ENCODE peak calls at places on chromosomes 11 and 22, in five cellular contexts. One of them, this sample, is unnamed.
A peak's percentile ranks its signal among the peaks of the same experiment; 100 is the strongest.

GRCh38 chr11:9651899-9652748 is 11.8 kb upstream of the SWAP70 start:
- DNase-seq in neural progenitor cell: no peak
- DNase-seq in CD8-positive, alpha-beta T cell: no peak
- DNase-seq in pancreas: no peak
- DNase-seq in astrocyte: no peak
- DNase-seq in this sample: no peak

GRCh38 chr11:92322225-92322624 is 97.6 kb downstream of the FAT3 start:
- DNase-seq in neural progenitor cell: no peak
- DNase-seq in CD8-positive, alpha-beta T cell: no peak
- DNase-seq in pancreas: no peak
- DNase-seq in astrocyte: peak; percentile 66
- DNase-seq in this sample: no peak

GRCh38 chr11:125621995-125622394 is 3.0 kb upstream of the CHEK1 start:
- DNase-seq in neural progenitor cell: no peak
- DNase-seq in CD8-positive, alpha-beta T cell: no peak
- DNase-seq in pancreas: no peak
- DNase-seq in astrocyte: peak; percentile 59
- DNase-seq in this sample: peak; percentile 59

GRCh38 chr11:36300651-36301050 is 4.6 kb downstream of the PRR5L start:
- DNase-seq in neural progenitor cell: no peak
- DNase-seq in CD8-positive, alpha-beta T cell: no peak
- DNase-seq in pancreas: peak; percentile 82
- DNase-seq in astrocyte: peak; percentile 36
- DNase-seq in this sample: no peak

GRCh38 chr11:61777234-61778090 is 14.9 kb downstream of the TMEM258 start:
- DNase-seq in neural progenitor cell: no peak
- DNase-seq in CD8-positive, alpha-beta T cell: peak; percentile 54
- DNase-seq in pancreas: peak; percentile 89
- DNase-seq in astrocyte: no peak
- DNase-seq in this sample: peak; percentile 94

GRCh38 chr11:60511393-60511792 is 3.8 kb upstream of the MS4A13 start:
- DNase-seq in neural progenitor cell: no peak
- DNase-seq in CD8-positive, alpha-beta T cell: no peak
- DNase-seq in pancreas: no peak
- DNase-seq in astrocyte: no peak
- DNase-seq in this sample: no peak

GRCh38 chr11:119153049-119153818 is 4.4 kb downstream of the ABCG4 start:
- DNase-seq in neural progenitor cell: peak; percentile 36
- DNase-seq in CD8-positive, alpha-beta T cell: no peak
- DNase-seq in pancreas: no peak
- DNase-seq in astrocyte: no peak
- DNase-seq in this sample: peak; percentile 82

GRCh38 chr11:68066742-68067141 is 27.9 kb downstream of the TCIRG1 start:
- DNase-seq in neural progenitor cell: no peak
- DNase-seq in CD8-positive, alpha-beta T cell: no peak
- DNase-seq in pancreas: peak; percentile 30
- DNase-seq in astrocyte: peak; percentile 25
- DNase-seq in this sample: no peak

GRCh38 chr11:108960498-108960897 is 295.6 kb downstream of the DDX10 start:
- DNase-seq in neural progenitor cell: peak; percentile 43
- DNase-seq in CD8-positive, alpha-beta T cell: no peak
- DNase-seq in pancreas: no peak
- DNase-seq in astrocyte: no peak
- DNase-seq in this sample: no peak

GRCh38 chr11:104672897-104673296 is 225.4 kb downstream of the CASP12 start:
- DNase-seq in neural progenitor cell: no peak
- DNase-seq in CD8-positive, alpha-beta T cell: no peak
- DNase-seq in pancreas: no peak
- DNase-seq in astrocyte: no peak
- DNase-seq in this sample: no peak

GRCh38 chr11:78576549-78577097 is 2.0 kb upstream of the NARS2 start:
- DNase-seq in neural progenitor cell: no peak
- DNase-seq in CD8-positive, alpha-beta T cell: no peak
- DNase-seq in pancreas: no peak
- DNase-seq in astrocyte: no peak
- DNase-seq in this sample: no peak

GRCh38 chr11:82842019-82842418 is 58.2 kb downstream of the PRCP start:
- DNase-seq in neural progenitor cell: peak; percentile 21
- DNase-seq in CD8-positive, alpha-beta T cell: no peak
- DNase-seq in pancreas: no peak
- DNase-seq in astrocyte: no peak
- DNase-seq in this sample: peak; percentile 10

GRCh38 chr22:36744413-36744765 is 31.5 kb downstream of the IFT27 start:
- DNase-seq in neural progenitor cell: no peak
- DNase-seq in CD8-positive, alpha-beta T cell: no peak
- DNase-seq in pancreas: no peak
- DNase-seq in astrocyte: no peak
- DNase-seq in this sample: peak; percentile 76

GRCh38 chr11:72758304-72758689 is 6.1 kb upstream of the ARAP1 start:
- DNase-seq in neural progenitor cell: no peak
- DNase-seq in CD8-positive, alpha-beta T cell: no peak
- DNase-seq in pancreas: no peak
- DNase-seq in astrocyte: peak; percentile 83
- DNase-seq in this sample: peak; percentile 96

GRCh38 chr11:121657191-121657590 is 204.4 kb upstream of the SORL1-AS1 start:
- DNase-seq in neural progenitor cell: no peak
- DNase-seq in CD8-positive, alpha-beta T cell: no peak
- DNase-seq in pancreas: no peak
- DNase-seq in astrocyte: no peak
- DNase-seq in this sample: no peak

GRCh38 chr11:61699737-61700160 is 19.6 kb downstream of the DAGLA start:
- DNase-seq in neural progenitor cell: no peak
- DNase-seq in CD8-positive, alpha-beta T cell: no peak
- DNase-seq in pancreas: peak; percentile 80
- DNase-seq in astrocyte: no peak
- DNase-seq in this sample: no peak

GRCh38 chr11:103067118-103067517 is 24.8 kb downstream of the DCUN1D5 start:
- DNase-seq in neural progenitor cell: no peak
- DNase-seq in CD8-positive, alpha-beta T cell: no peak
- DNase-seq in pancreas: no peak
- DNase-seq in astrocyte: no peak
- DNase-seq in this sample: no peak

GRCh38 chr11:95674669-95675358 is 114.8 kb downstream of the FAM76B start:
- DNase-seq in neural progenitor cell: no peak
- DNase-seq in CD8-positive, alpha-beta T cell: peak; percentile 22
- DNase-seq in pancreas: no peak
- DNase-seq in astrocyte: no peak
- DNase-seq in this sample: no peak

GRCh38 chr22:43289976-43290663 is 53.1 kb downstream of the SCUBE1 start:
- DNase-seq in neural progenitor cell: no peak
- DNase-seq in CD8-positive, alpha-beta T cell: no peak
- DNase-seq in pancreas: no peak
- DNase-seq in astrocyte: no peak
- DNase-seq in this sample: no peak

GRCh38 chr22:43288378-43288777 is 54.8 kb downstream of the SCUBE1 start:
- DNase-seq in neural progenitor cell: no peak
- DNase-seq in CD8-positive, alpha-beta T cell: no peak
- DNase-seq in pancreas: no peak
- DNase-seq in astrocyte: no peak
- DNase-seq in this sample: no peak

GRCh38 chr22:43289551-43289963 is 53.6 kb downstream of the SCUBE1 start:
- DNase-seq in neural progenitor cell: no peak
- DNase-seq in CD8-positive, alpha-beta T cell: no peak
- DNase-seq in pancreas: no peak
- DNase-seq in astrocyte: no peak
- DNase-seq in this sample: no peak

GRCh38 chr22:43287441-43287840 is 55.7 kb downstream of the SCUBE1 start:
- DNase-seq in neural progenitor cell: no peak
- DNase-seq in CD8-positive, alpha-beta T cell: no peak
- DNase-seq in pancreas: no peak
- DNase-seq in astrocyte: no peak
- DNase-seq in this sample: no peak

GRCh38 chr22:43288807-43289417 is 54.3 kb downstream of the SCUBE1 start:
- DNase-seq in neural progenitor cell: peak; percentile 30
- DNase-seq in CD8-positive, alpha-beta T cell: no peak
- DNase-seq in pancreas: no peak
- DNase-seq in astrocyte: no peak
- DNase-seq in this sample: no peak
- H3K27ac ChIP-seq in neural progenitor cell: peak overlapping the region; percentile 31
- H3K27ac ChIP-seq in CD8-positive, alpha-beta T cell: no peak overlapping the region
- H3K27ac ChIP-seq in pancreas: no peak overlapping the region
- H3K27ac ChIP-seq in astrocyte: no peak overlapping the region
- H3K27ac ChIP-seq in this sample: no peak overlapping the region

GRCh38 chr11:110463153-110463552 is 33.4 kb downstream of the FDX1 start:
- DNase-seq in neural progenitor cell: peak; percentile 69
- DNase-seq in CD8-positive, alpha-beta T cell: peak; percentile 29
- DNase-seq in pancreas: no peak
- DNase-seq in astrocyte: peak; percentile 39
- DNase-seq in this sample: peak; percentile 34
- TF ChIP-seq CTCF in neural progenitor cell: peak; percentile 75
- TF ChIP-seq CTCF in CD8-positive, alpha-beta T cell: no peak
- TF ChIP-seq CTCF in pancreas: no peak
- TF ChIP-seq CTCF in astrocyte: peak; percentile 50
- TF ChIP-seq CTCF in this sample: peak; percentile 60

GRCh38 chr11:77403228-77403627 is 70.7 kb downstream of the PAK1 start:
- DNase-seq in neural progenitor cell: no peak
- DNase-seq in CD8-positive, alpha-beta T cell: no peak
- DNase-seq in pancreas: no peak
- DNase-seq in astrocyte: no peak
- DNase-seq in this sample: no peak
- H3K27ac ChIP-seq in neural progenitor cell: no peak overlapping the region
- H3K27ac ChIP-seq in CD8-positive, alpha-beta T cell: no peak overlapping the region
- H3K27ac ChIP-seq in pancreas: no peak overlapping the region
- H3K27ac ChIP-seq in astrocyte: no peak overlapping the region
- H3K27ac ChIP-seq in this sample: no peak overlapping the region

GRCh38 chr11:65592840-65593517 is 2.6 kb downstream of the KCNK7 start:
- DNase-seq in neural progenitor cell: no peak
- DNase-seq in CD8-positive, alpha-beta T cell: no peak
- DNase-seq in pancreas: no peak
- DNase-seq in astrocyte: no peak
- DNase-seq in this sample: peak; percentile 85

GRCh38 chr11:65593518-65594414 is 1.8 kb downstream of the KCNK7 start:
- DNase-seq in neural progenitor cell: peak; percentile 73
- DNase-seq in CD8-positive, alpha-beta T cell: peak; percentile 65
- DNase-seq in pancreas: no peak
- DNase-seq in astrocyte: no peak
- DNase-seq in this sample: peak; percentile 98

GRCh38 chr11:65589444-65590239 is 6.0 kb downstream of the KCNK7 start:
- DNase-seq in neural progenitor cell: no peak
- DNase-seq in CD8-positive, alpha-beta T cell: peak; percentile 59
- DNase-seq in pancreas: no peak
- DNase-seq in astrocyte: no peak
- DNase-seq in this sample: no peak

GRCh38 chr11:65590240-65590738 is 5.3 kb downstream of the KCNK7 start:
- DNase-seq in neural progenitor cell: no peak
- DNase-seq in CD8-positive, alpha-beta T cell: no peak
- DNase-seq in pancreas: no peak
- DNase-seq in astrocyte: no peak
- DNase-seq in this sample: peak; percentile 91

DNA sequence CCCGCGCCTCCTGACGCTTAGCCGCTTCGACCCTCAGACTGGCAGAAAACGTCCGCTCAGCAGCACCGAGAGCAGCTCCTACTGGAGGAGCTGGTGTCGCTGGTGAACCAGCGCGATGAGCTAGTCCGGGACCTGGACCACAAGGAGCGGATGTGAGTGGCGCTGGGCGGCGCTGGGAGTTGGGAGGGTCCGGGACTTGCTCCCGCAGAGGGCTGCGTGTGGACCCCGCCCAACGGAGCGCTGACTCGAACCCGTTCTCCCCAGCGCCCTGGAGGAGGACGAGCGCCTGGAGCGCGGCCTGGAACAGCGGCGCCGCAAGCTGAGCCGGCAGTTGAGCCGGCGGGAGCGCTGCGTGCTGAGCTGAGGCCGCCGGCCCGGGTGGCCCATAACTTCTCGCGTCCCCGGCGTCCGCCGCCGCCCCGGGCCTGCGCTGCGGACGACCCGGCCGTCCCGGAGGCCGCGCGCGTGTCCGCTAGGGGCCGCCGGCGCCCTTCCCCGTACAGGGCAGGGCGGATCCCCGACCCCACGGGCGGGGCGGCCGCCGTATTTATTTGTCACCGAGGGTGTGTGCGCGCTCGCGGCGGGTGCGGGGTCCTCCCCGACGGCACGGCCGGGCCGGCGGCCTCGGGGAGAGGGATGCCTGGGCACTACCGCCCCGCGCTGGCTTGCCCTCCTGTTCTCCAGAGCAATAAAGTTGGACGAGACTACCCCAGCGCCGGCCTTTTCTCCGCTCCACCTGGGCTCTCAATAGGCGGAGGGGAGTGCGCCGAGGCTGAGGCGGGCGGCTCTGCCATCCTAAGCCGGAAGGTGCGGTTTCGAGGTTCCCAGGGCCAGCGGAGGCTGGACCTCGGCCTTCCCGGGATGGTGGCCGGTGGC is 3.4 kb downstream of the KCNK7 start:
- DNase-seq in neural progenitor cell: peak; percentile 87
- DNase-seq in CD8-positive, alpha-beta T cell: no peak
- DNase-seq in pancreas: peak; percentile 81
- DNase-seq in astrocyte: peak; percentile 69
- DNase-seq in this sample: peak; percentile 94
- TF ChIP-seq CTCF in neural progenitor cell: peak; percentile 54
- TF ChIP-seq CTCF in CD8-positive, alpha-beta T cell: no peak
- TF ChIP-seq CTCF in pancreas: no peak
- TF ChIP-seq CTCF in astrocyte: no peak
- TF ChIP-seq CTCF in this sample: no peak

DNA sequence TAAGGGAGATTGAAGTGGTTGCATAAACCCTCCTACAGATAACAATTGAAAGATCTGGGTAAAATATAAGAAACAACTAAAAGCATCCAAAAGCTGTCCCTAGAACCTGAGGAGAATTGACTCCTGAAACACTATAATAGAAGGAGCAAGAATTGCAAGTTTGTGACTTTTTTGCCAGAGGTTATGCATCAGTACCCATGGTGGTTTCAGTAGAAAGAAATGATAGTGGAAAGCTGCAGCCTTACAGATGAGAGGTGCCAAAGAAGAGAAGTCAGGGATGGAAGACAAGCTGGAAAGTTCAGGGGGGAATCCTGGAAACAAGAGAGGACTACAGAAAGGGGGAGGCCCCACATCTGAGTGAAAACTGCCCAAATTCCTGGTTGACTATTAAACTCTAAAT is 80.7 kb downstream of the PACS1 start:
- DNase-seq in neural progenitor cell: no peak
- DNase-seq in CD8-positive, alpha-beta T cell: no peak
- DNase-seq in pancreas: no peak
- DNase-seq in astrocyte: no peak
- DNase-seq in this sample: peak; percentile 55
- H3K27ac ChIP-seq in neural progenitor cell: no peak overlapping the region
- H3K27ac ChIP-seq in CD8-positive, alpha-beta T cell: no peak overlapping the region
- H3K27ac ChIP-seq in pancreas: no peak overlapping the region
- H3K27ac ChIP-seq in astrocyte: no peak overlapping the region
- H3K27ac ChIP-seq in this sample: no peak overlapping the region

DNA sequence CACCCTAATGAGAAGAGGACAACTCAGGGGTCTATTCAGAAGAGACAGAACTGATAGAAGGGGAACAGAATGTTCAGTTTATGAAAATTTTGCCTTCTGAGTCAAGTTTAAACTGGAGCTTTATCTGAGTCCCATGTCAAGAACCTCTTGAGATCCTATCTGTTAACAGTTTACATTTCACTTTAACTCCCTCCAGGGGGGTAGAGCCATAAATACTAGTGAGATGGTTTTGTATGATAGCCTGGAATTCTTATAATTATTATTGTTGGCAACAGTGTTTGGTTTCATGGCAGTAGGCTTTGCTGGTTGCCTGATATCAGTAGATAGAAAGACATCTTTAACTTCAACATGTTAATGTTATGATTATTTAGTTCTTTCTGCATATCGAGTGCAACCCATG is 498.5 kb downstream of the INSC start:
- DNase-seq in neural progenitor cell: no peak
- DNase-seq in CD8-positive, alpha-beta T cell: no peak
- DNase-seq in pancreas: no peak
- DNase-seq in astrocyte: no peak
- DNase-seq in this sample: no peak
- TF ChIP-seq CTCF in neural progenitor cell: no peak
- TF ChIP-seq CTCF in CD8-positive, alpha-beta T cell: no peak
- TF ChIP-seq CTCF in pancreas: no peak
- TF ChIP-seq CTCF in astrocyte: no peak
- TF ChIP-seq CTCF in this sample: no peak